ENCODE peak calls at places on chromosomes 6 and 20, in nine cellular contexts. One of them, this sample, is unnamed. For H3K4me1, the result is how much of the 10 kb centered on the place peaks cover.

GRCh38 chr20:967796-968742 is 34.0 kb downstream of the RSPO4 start:
- DNase-seq in endothelial cell of umbilical vein: peak
- DNase-seq in spleen: no peak
- DNase-seq in H1: no peak
- DNase-seq in HCT116: peak
- DNase-seq in GM23338: peak
- DNase-seq in stomach: no peak
- DNase-seq in SK-N-SH: peak
- DNase-seq in transverse colon: no peak
- DNase-seq in this sample: no peak

GRCh38 chr6:111478749-111479148 is 4.3 kb downstream of the REV3L start:
- DNase-seq in endothelial cell of umbilical vein: peak
- DNase-seq in spleen: no peak
- DNase-seq in H1: no peak
- DNase-seq in HCT116: peak
- DNase-seq in GM23338: peak
- DNase-seq in stomach: no peak
- DNase-seq in SK-N-SH: no peak
- DNase-seq in transverse colon: no peak
- DNase-seq in this sample: no peak

GRCh38 chr20:20864346-20865096 is 152.1 kb upstream of the RALGAPA2 start:
- DNase-seq in endothelial cell of umbilical vein: no peak
- DNase-seq in spleen: no peak
- DNase-seq in H1: no peak
- DNase-seq in HCT116: no peak
- DNase-seq in GM23338: peak
- DNase-seq in stomach: no peak
- DNase-seq in SK-N-SH: no peak
- DNase-seq in transverse colon: no peak
- DNase-seq in this sample: no peak

GRCh38 chr6:69179681-69180080 is 544.6 kb downstream of the ADGRB3 start:
- DNase-seq in endothelial cell of umbilical vein: no peak
- DNase-seq in spleen: no peak
- DNase-seq in H1: no peak
- DNase-seq in HCT116: no peak
- DNase-seq in GM23338: peak
- DNase-seq in stomach: no peak
- DNase-seq in SK-N-SH: no peak
- DNase-seq in transverse colon: no peak
- DNase-seq in this sample: no peak

GRCh38 chr20:51507357-51508036 is 35.0 kb downstream of the NFATC2 start:
- DNase-seq in endothelial cell of umbilical vein: no peak
- DNase-seq in spleen: no peak
- DNase-seq in H1: no peak
- DNase-seq in HCT116: no peak
- DNase-seq in GM23338: no peak
- DNase-seq in stomach: no peak
- DNase-seq in SK-N-SH: no peak
- DNase-seq in transverse colon: no peak
- DNase-seq in this sample: no peak

GRCh38 chr20:42391807-42392206 is 773.6 kb upstream of the CHD6 start:
- DNase-seq in endothelial cell of umbilical vein: no peak
- DNase-seq in spleen: no peak
- DNase-seq in H1: no peak
- DNase-seq in HCT116: no peak
- DNase-seq in GM23338: no peak
- DNase-seq in stomach: no peak
- DNase-seq in SK-N-SH: no peak
- DNase-seq in transverse colon: no peak
- DNase-seq in this sample: no peak

GRCh38 chr6:47207261-47207660 is 102.4 kb downstream of the TNFRSF21 start:
- DNase-seq in endothelial cell of umbilical vein: no peak
- DNase-seq in spleen: no peak
- DNase-seq in H1: no peak
- DNase-seq in HCT116: no peak
- DNase-seq in GM23338: no peak
- DNase-seq in stomach: no peak
- DNase-seq in SK-N-SH: no peak
- DNase-seq in transverse colon: no peak
- DNase-seq in this sample: no peak

GRCh38 chr6:157814883-157815282 is 8.2 kb upstream of the SNX9 start:
- DNase-seq in endothelial cell of umbilical vein: no peak
- DNase-seq in spleen: no peak
- DNase-seq in H1: no peak
- DNase-seq in HCT116: no peak
- DNase-seq in GM23338: no peak
- DNase-seq in stomach: no peak
- DNase-seq in SK-N-SH: no peak
- DNase-seq in transverse colon: no peak
- DNase-seq in this sample: no peak

GRCh38 chr6:162019311-162019710 is 708.3 kb downstream of the PRKN start:
- DNase-seq in endothelial cell of umbilical vein: no peak
- DNase-seq in spleen: no peak
- DNase-seq in H1: no peak
- DNase-seq in HCT116: no peak
- DNase-seq in GM23338: no peak
- DNase-seq in stomach: no peak
- DNase-seq in SK-N-SH: peak
- DNase-seq in transverse colon: no peak
- DNase-seq in this sample: no peak

GRCh38 chr20:64214952-64215351 is 40.6 kb upstream of the PCMTD2 start:
- DNase-seq in endothelial cell of umbilical vein: no peak
- DNase-seq in spleen: no peak
- DNase-seq in H1: no peak
- DNase-seq in HCT116: no peak
- DNase-seq in GM23338: no peak
- DNase-seq in stomach: no peak
- DNase-seq in SK-N-SH: peak
- DNase-seq in transverse colon: no peak
- DNase-seq in this sample: peak
- H3K4me1 ChIP-seq in endothelial cell of umbilical vein: under half
- H3K4me1 ChIP-seq in spleen: under half
- H3K4me1 ChIP-seq in H1: under half
- H3K4me1 ChIP-seq in HCT116: under half
- H3K4me1 ChIP-seq in GM23338: under half
- H3K4me1 ChIP-seq in stomach: under half
- H3K4me1 ChIP-seq in SK-N-SH: half or more
- H3K4me1 ChIP-seq in transverse colon: under half
- H3K4me1 ChIP-seq in this sample: under half

GRCh38 chr20:64062596-64063388 is at the start of gene TCEA2:
- DNase-seq in endothelial cell of umbilical vein: peak
- DNase-seq in spleen: peak
- DNase-seq in H1: no peak
- DNase-seq in HCT116: peak
- DNase-seq in GM23338: peak
- DNase-seq in stomach: peak
- DNase-seq in SK-N-SH: peak
- DNase-seq in transverse colon: peak
- DNase-seq in this sample: peak
- TF ChIP-seq POLR2AphosphoS5 in endothelial cell of umbilical vein: peak
- TF ChIP-seq POLR2AphosphoS5 in spleen: peak
- TF ChIP-seq POLR2AphosphoS5 in H1: no peak
- TF ChIP-seq POLR2AphosphoS5 in HCT116: peak
- TF ChIP-seq POLR2AphosphoS5 in GM23338: peak
- TF ChIP-seq POLR2AphosphoS5 in stomach: peak
- TF ChIP-seq POLR2AphosphoS5 in SK-N-SH: peak
- TF ChIP-seq POLR2AphosphoS5 in transverse colon: peak
- TF ChIP-seq POLR2AphosphoS5 in this sample: peak

GRCh38 chr6:168822376-168822775 is 381.4 kb downstream of the SMOC2 start:
- DNase-seq in endothelial cell of umbilical vein: no peak
- DNase-seq in spleen: no peak
- DNase-seq in H1: no peak
- DNase-seq in HCT116: no peak
- DNase-seq in GM23338: no peak
- DNase-seq in stomach: no peak
- DNase-seq in SK-N-SH: no peak
- DNase-seq in transverse colon: no peak
- DNase-seq in this sample: no peak
- TF ChIP-seq CTCF in endothelial cell of umbilical vein: no peak
- TF ChIP-seq CTCF in spleen: no peak
- TF ChIP-seq CTCF in H1: no peak
- TF ChIP-seq CTCF in HCT116: no peak
- TF ChIP-seq CTCF in GM23338: no peak
- TF ChIP-seq CTCF in stomach: no peak
- TF ChIP-seq CTCF in SK-N-SH: no peak
- TF ChIP-seq CTCF in transverse colon: no peak
- TF ChIP-seq CTCF in this sample: no peak

DNA sequence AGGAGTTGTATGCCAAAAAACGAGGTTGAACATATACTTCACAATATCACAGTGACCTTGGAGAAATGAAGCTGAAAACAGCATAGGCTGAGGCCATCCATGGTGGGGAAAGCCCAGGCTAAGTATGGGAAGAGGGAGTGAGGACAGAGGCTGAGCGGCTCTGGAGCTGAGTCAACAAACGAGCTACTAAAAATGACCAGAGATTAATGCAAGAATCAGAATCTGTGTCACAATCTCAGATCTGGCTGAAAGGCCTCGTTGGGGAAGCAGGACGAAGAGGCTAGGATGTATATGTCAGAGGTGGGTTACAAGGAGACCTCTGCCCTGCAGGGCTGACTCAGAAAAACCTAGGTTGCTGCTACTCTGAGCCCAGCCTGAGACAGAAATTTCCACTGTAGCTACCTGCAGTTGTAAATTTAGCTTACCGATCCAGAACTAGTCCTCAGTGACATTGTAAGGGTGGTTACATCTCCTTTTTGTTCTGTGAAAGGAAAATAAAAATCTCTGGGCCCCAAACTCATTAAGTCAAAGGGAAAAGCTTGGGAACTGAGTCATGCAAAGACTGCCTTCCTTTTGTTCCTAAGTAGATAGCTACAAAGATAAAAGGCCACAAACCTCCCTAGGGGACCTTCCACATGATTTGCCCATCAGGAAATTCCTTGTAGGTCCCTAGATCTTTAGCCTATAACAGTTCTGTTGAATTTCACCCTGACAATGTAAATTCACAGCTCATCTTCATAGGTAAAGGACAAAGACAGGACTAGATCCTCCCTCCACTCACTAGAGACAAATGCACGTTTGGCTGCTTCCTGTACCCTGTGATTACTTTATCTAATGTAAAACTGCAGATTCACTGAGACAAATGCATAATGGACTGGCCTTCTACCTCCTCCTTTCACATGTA is 8.5 kb upstream of the TUBB2A start:
- DNase-seq in endothelial cell of umbilical vein: peak
- DNase-seq in spleen: no peak
- DNase-seq in H1: peak
- DNase-seq in HCT116: no peak
- DNase-seq in GM23338: peak
- DNase-seq in stomach: no peak
- DNase-seq in SK-N-SH: no peak
- DNase-seq in transverse colon: no peak
- DNase-seq in this sample: no peak
- H3K4me1 ChIP-seq in endothelial cell of umbilical vein: under half
- H3K4me1 ChIP-seq in spleen: under half
- H3K4me1 ChIP-seq in H1: under half
- H3K4me1 ChIP-seq in HCT116: under half
- H3K4me1 ChIP-seq in GM23338: half or more
- H3K4me1 ChIP-seq in stomach: under half
- H3K4me1 ChIP-seq in SK-N-SH: under half
- H3K4me1 ChIP-seq in transverse colon: under half
- H3K4me1 ChIP-seq in this sample: under half

DNA sequence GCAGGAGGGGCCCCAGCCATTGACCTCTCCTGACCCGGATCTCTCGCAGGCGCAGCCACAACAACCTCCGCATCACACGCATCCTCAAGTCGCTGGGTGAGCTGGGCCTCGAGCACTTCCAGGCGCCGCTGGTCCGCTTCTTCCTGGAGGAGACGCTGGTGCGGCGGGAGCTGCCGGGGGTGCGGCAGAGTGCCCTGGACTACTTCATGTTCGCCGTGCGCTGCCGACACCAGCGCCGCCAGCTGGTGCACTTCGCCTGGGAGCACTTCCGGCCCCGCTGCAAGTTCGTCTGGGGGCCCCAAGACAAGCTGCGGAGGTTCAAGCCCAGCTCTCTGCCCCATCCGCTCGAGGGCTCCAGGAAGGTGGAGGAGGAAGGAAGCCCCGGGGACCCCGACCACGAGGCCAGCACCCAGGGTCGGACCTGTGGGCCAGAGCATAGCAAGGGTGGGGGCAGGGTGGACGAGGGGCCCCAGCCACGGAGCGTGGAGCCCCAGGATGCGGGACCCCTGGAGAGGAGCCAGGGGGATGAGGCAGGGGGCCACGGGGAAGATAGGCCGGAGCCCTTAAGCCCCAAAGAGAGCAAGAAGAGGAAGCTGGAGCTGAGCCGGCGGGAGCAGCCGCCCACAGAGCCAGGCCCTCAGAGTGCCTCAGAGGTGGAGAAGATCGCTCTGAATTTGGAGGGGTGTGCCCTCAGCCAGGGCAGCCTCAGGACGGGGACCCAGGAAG is 4.5 kb upstream of the COL9A3 start:
- DNase-seq in endothelial cell of umbilical vein: no peak
- DNase-seq in spleen: no peak
- DNase-seq in H1: no peak
- DNase-seq in HCT116: no peak
- DNase-seq in GM23338: no peak
- DNase-seq in stomach: no peak
- DNase-seq in SK-N-SH: no peak
- DNase-seq in transverse colon: no peak
- DNase-seq in this sample: no peak
- TF ChIP-seq POLR2AphosphoS5 in endothelial cell of umbilical vein: no peak
- TF ChIP-seq POLR2AphosphoS5 in spleen: no peak
- TF ChIP-seq POLR2AphosphoS5 in H1: no peak
- TF ChIP-seq POLR2AphosphoS5 in HCT116: no peak
- TF ChIP-seq POLR2AphosphoS5 in GM23338: no peak
- TF ChIP-seq POLR2AphosphoS5 in stomach: no peak
- TF ChIP-seq POLR2AphosphoS5 in SK-N-SH: no peak
- TF ChIP-seq POLR2AphosphoS5 in transverse colon: no peak
- TF ChIP-seq POLR2AphosphoS5 in this sample: no peak

GRCh38 chr6:145704153-145704781 is 31.1 kb downstream of the EPM2A start:
- DNase-seq in endothelial cell of umbilical vein: peak
- DNase-seq in spleen: no peak
- DNase-seq in H1: no peak
- DNase-seq in HCT116: no peak
- DNase-seq in GM23338: peak
- DNase-seq in stomach: no peak
- DNase-seq in SK-N-SH: peak
- DNase-seq in transverse colon: no peak
- DNase-seq in this sample: no peak
- TF ChIP-seq CTCF in endothelial cell of umbilical vein: peak
- TF ChIP-seq CTCF in spleen: no peak
- TF ChIP-seq CTCF in H1: peak
- TF ChIP-seq CTCF in HCT116: peak
- TF ChIP-seq CTCF in GM23338: peak
- TF ChIP-seq CTCF in stomach: peak
- TF ChIP-seq CTCF in SK-N-SH: peak
- TF ChIP-seq CTCF in transverse colon: peak
- TF ChIP-seq CTCF in this sample: no peak

This sample was measured in prostate gland.